ENCODE peak calls at places on chromosomes 13 and 19, in eight cellular contexts. N, O, M, T, R, Y, V and B are unnamed samples.

GRCh38 chr13:102255409-102255808 is 146.4 kb downstream of the FGF14 start:
- DNase-seq in M (no peak), Y (no peak), R (no peak), O (no peak), T (no peak), V (no peak), N (no peak), B (no peak)

GRCh38 chr19:16822648-16823047 is 6.5 kb upstream of the SIN3B start:
- DNase-seq in Y (no peak), N (no peak), R (no peak), V (no peak), T (no peak), O (no peak), M (no peak), B (no peak)

GRCh38 chr19:56554272-56554869 is 12.9 kb upstream of the ZNF470 start:
- DNase-seq in V (no peak), O (no peak), M (no peak), N (no peak), R (no peak), Y (no peak), T (no peak), B (no peak)

GRCh38 chr19:57903298-57904174 is 12.9 kb downstream of the ZNF417 start:
- DNase-seq in T (no peak), M (no peak), Y (peak; percentile 33), O (peak; percentile 53), N (no peak), R (peak; percentile 52), V (no peak), B (no peak)

GRCh38 chr13:45036206-45036605 is 46.9 kb downstream of the GPALPP1 start:
- DNase-seq in T (no peak), Y (no peak), V (no peak), R (no peak), M (no peak), O (no peak), N (no peak), B (no peak)

GRCh38 chr13:38346764-38347163 is 2.9 kb upstream of the UFM1 start:
- DNase-seq in R (no peak), Y (no peak), N (no peak), T (no peak), O (no peak), M (no peak), V (no peak), B (no peak)

GRCh38 chr19:49222011-49222410 is 64.4 kb downstream of the TRPM4 start:
- DNase-seq in Y (no peak), M (no peak), N (no peak), T (no peak), V (no peak), R (no peak), O (no peak), B (no peak)

GRCh38 chr13:105915451-105915850 is 620.0 kb downstream of the EFNB2 start:
- DNase-seq in R (no peak), Y (no peak), N (no peak), O (no peak), V (no peak), T (no peak), M (no peak), B (no peak)

GRCh38 chr13:35855531-35856019 is 275.6 kb downstream of the DCLK1 start:
- DNase-seq in R (peak; percentile 77), T (no peak), O (no peak), V (no peak), N (no peak), M (no peak), Y (peak; percentile 48), B (no peak)

DNA sequence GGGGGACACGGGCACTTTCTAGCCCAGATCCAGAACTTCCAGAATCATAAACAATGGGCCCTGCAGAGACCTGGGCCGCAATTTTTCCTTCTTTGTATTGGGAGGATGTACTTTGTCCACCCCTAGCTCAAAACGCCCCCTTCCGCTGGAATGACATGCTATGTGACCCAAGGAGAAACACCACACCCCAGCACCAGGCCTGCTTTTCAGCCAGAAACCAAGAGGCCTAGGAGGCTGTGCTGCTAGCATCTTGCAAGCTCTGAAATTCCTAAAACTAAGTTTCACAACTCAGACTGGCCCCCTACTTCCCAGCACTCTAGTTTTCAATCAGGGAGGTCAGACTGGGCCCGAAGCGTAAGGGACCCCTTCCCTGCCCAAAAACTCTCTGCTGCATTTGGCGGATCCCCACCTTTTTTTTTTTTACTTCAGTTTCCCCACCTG is 538 bp downstream of the LSM4 start:
- DNase-seq in R (peak; percentile 43), O (peak; percentile 65), T (no peak), Y (peak; percentile 81), N (no peak), M (peak; percentile 62), V (peak; percentile 55), B (peak; percentile 46)
- H3K4me1 ChIP-seq in R (peaks cover 25% of the 10 kb centered on the region), O (peaks cover 5% of the 10 kb centered on the region), T (peaks cover 39% of the 10 kb centered on the region), Y (peaks cover 19% of the 10 kb centered on the region), N (peaks cover 38% of the 10 kb centered on the region), M (peaks cover 65% of the 10 kb centered on the region), V (peaks cover 61% of the 10 kb centered on the region), B (peaks cover 69% of the 10 kb centered on the region)

GRCh38 chr13:50523307-50523706 is 320.2 kb downstream of the DLEU7 start:
- DNase-seq in R (no peak), N (no peak), O (no peak), T (no peak), V (no peak), Y (no peak), M (no peak), B (no peak)
- H3K27ac ChIP-seq in R (no peak overlapping the region), N (no peak overlapping the region), O (no peak overlapping the region), T (no peak overlapping the region), V (no peak overlapping the region), Y (no peak overlapping the region), M (no peak overlapping the region), B (no peak overlapping the region)

DNA sequence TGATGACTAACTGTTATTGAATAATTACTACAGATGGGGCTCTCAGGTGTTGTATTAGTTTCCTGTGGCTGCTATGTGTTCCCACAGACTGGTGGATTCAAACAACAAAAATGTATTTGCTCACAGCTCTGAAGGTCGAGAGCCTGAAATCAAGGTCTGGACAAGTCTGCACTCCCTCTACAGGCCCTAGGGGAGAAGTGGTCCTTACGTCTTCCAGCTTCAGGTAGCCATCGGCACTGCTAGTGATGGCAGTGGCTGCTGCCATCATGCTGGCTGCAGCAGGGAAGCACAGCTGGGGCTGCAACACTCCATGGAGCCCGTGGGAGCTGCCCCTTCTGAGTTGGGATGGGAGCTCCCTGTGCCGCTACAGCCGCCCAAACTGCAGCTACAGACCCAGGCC is 1.9 kb downstream of the TEX26 start:
- DNase-seq in N (no peak), M (no peak), R (no peak), O (peak; percentile 14), V (no peak), Y (peak; percentile 48), T (no peak), B (no peak)
- TF ChIP-seq CTCF in N (no peak), M (no peak), R (peak; percentile 28), O (peak; percentile 17), V (no peak), Y (peak; percentile 40), T (no peak), B (no peak)

GRCh38 chr19:40798997-40799557 is at the start of gene EGLN2:
- DNase-seq in V (no peak), R (no peak), O (no peak), N (no peak), Y (no peak), M (no peak), T (no peak), B (no peak)
- H3K4me1 ChIP-seq in V (peaks cover 49% of the 10 kb centered on the region), R (peaks cover 36% of the 10 kb centered on the region), O (peaks cover 31% of the 10 kb centered on the region), N (peaks cover 41% of the 10 kb centered on the region), Y (peaks cover 25% of the 10 kb centered on the region), M (peaks cover 50% of the 10 kb centered on the region), T (peaks cover 47% of the 10 kb centered on the region), B (peaks cover 56% of the 10 kb centered on the region)

DNA sequence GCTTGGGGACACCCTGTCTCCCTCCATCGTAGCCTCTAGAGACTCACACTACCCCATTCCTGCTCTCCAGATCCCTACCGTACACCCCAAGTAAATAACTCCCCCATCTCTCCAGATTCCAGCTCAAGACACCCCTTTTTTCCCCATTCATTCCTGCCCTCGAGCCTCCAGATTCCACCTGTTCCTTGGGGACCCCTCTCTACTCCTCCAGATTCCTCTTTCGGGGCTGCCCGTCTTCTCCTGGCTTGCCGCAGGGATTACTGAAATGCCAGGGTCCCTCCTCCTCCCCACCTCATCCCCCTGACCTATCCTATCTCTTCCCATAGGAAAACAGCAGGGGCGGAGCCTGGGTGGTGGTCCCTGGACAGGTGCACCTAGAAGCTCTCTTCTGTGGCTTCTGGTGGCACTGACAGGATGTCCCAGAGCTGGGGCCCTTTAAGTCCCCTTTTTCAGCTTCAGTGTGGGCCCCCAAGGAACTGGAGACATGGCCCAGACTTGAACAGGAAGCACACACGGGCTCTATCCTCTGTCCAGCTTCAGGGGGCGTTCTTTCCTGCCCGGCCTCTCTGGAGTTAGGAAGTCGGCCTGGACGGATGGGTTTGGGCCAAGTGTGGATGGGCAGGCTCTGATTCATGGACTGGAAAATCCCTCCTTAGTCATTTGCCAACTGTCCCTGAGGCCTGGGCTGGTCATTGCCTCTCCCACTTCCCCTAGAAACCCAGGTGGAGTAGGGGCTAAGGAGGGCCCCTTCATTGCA is 1.2 kb downstream of the ZSWIM4 start:
- DNase-seq in M (peak; percentile 64), Y (peak; percentile 66), T (peak; percentile 94), V (peak; percentile 53), R (peak; percentile 97), O (peak; percentile 98), N (peak; percentile 88), B (peak; percentile 76)
- H3K27ac ChIP-seq in M (peak overlapping the region; percentile 94), Y (no peak overlapping the region), T (peak overlapping the region; percentile 88), V (peak overlapping the region; percentile 95), R (peak overlapping the region; percentile 95), O (peak overlapping the region; percentile 88), N (peak overlapping the region; percentile 93), B (peak overlapping the region; percentile 95)

GRCh38 chr13:113742000-113742441 is 17.0 kb upstream of the TMEM255B start:
- DNase-seq in T (no peak), M (peak; percentile 70), Y (peak; percentile 53), V (peak; percentile 40), N (no peak), R (peak; percentile 67), O (peak; percentile 50), B (no peak)
- TF ChIP-seq CTCF in T (no peak), M (peak; percentile 9), Y (peak; percentile 49), V (no peak), N (no peak), R (no peak), O (peak; percentile 16), B (peak; percentile 13)

GRCh38 chr19:1090731-1091543 is 4.2 kb downstream of the POLR2E start:
- DNase-seq in T (no peak), M (no peak), O (no peak), Y (no peak), N (no peak), V (no peak), R (no peak), B (no peak)
- H3K4me1 ChIP-seq in T (peaks cover 33% of the 10 kb centered on the region), M (peaks cover 46% of the 10 kb centered on the region), O (peaks cover 5% of the 10 kb centered on the region), Y (peaks cover 4% of the 10 kb centered on the region), N (peaks cover 15% of the 10 kb centered on the region), V (peaks cover 64% of the 10 kb centered on the region), R (peaks cover 12% of the 10 kb centered on the region), B (peaks cover 37% of the 10 kb centered on the region)